ENCODE peak calls at places on chromosomes 6 and 20, in ten cellular contexts. X is stimulated activated CD8-positive, alpha-beta memory T cell treated with anti-CD3 and anti-CD28 coated beads, Interleukin-2, amount 100 ng/mL, for 48 hours; B is CD4-positive, alpha-beta T cell; P is hypothalamus; S is endothelial cell; G is LoVo; Q is germinal center; N is mucosa of gallbladder; H is T follicular helper cell; J is T-helper 17 cell. K is an unnamed sample.

GRCh38 chr20:23684261-23684660 is 4.6 kb downstream of the CST4 start:
- DNase-seq in X (no peak), B (no peak), P (no peak), S (no peak), G (no peak), Q (no peak), N (no peak), H (no peak), J (no peak), K (no peak)

GRCh38 chr20:6053776-6054688 is at the start of gene LRRN4:
- DNase-seq in X (no peak), B (no peak), P (no peak), S (peak), G (peak), Q (no peak), N (no peak), H (no peak), J (no peak), K (peak)

GRCh38 chr6:130143709-130144108 is 79.0 kb downstream of the SAMD3 start:
- DNase-seq in X (no peak), B (no peak), P (no peak), S (no peak), G (no peak), Q (no peak), N (no peak), H (no peak), J (no peak), K (no peak)

GRCh38 chr6:150599199-150600002 is at the start of gene PLEKHG1:
- DNase-seq in X (peak), B (peak), P (no peak), S (peak), G (peak), Q (peak), N (peak), H (peak), J (peak), K (peak)

GRCh38 chr20:51468636-51469035 is 73.9 kb downstream of the NFATC2 start:
- DNase-seq in X (no peak), B (no peak), P (no peak), S (no peak), G (no peak), Q (no peak), N (no peak), H (no peak), J (no peak), K (no peak)

GRCh38 chr20:33064572-33065287 is 11.0 kb downstream of the BPIFB3 start:
- DNase-seq in X (no peak), B (no peak), P (no peak), S (no peak), G (no peak), Q (no peak), N (no peak), H (no peak), J (no peak), K (no peak)

GRCh38 chr6:19715166-19715558 is 122.0 kb upstream of the ID4 start:
- DNase-seq in X (no peak), B (no peak), P (no peak), S (no peak), G (no peak), Q (no peak), N (no peak), H (no peak), J (no peak), K (no peak)

GRCh38 chr6:20362623-20363022 is 39.1 kb upstream of the E2F3 start:
- DNase-seq in X (no peak), B (no peak), P (no peak), S (no peak), G (no peak), Q (no peak), N (no peak), H (no peak), J (no peak), K (no peak)

GRCh38 chr6:124927806-124928205 is 34.4 kb upstream of the RNF217 start:
- DNase-seq in X (no peak), B (no peak), P (no peak), S (no peak), G (no peak), Q (no peak), N (no peak), H (no peak), J (no peak), K (no peak)

GRCh38 chr6:19697744-19698290 is 139.4 kb upstream of the ID4 start:
- DNase-seq in X (no peak), B (no peak), P (no peak), S (no peak), G (no peak), Q (no peak), N (no peak), H (no peak), J (no peak), K (no peak)

GRCh38 chr6:138538390-138539031 is 39.2 kb upstream of the NHSL1 start:
- DNase-seq in X (no peak), B (no peak), P (no peak), S (no peak), G (no peak), Q (no peak), N (no peak), H (no peak), J (no peak), K (no peak)